ENCODE peak calls at places on chromosomes 11 and 22, in ten cellular contexts. One of them, this sample, is unnamed.

GRCh38 chr11:86403458-86403857 is 28.8 kb downstream of the CCDC81 start:
- DNase-seq in right cardiac atrium: no peak
- DNase-seq in HCT116: no peak
- DNase-seq in ELF-1: no peak
- DNase-seq in NCI-H1417: no peak
- DNase-seq in activated naive CD4-positive, alpha-beta T cell: no peak
- DNase-seq in amniotic stem cell: no peak
- DNase-seq in hepatocyte: no peak
- DNase-seq in Panc1: no peak
- DNase-seq in anterior cingulate cortex: no peak
- DNase-seq in this sample: no peak

GRCh38 chr22:25780673-25781072 is 38.7 kb downstream of the MYO18B start:
- DNase-seq in right cardiac atrium: no peak
- DNase-seq in HCT116: no peak
- DNase-seq in ELF-1: peak; percentile 23
- DNase-seq in NCI-H1417: no peak
- DNase-seq in activated naive CD4-positive, alpha-beta T cell: no peak
- DNase-seq in amniotic stem cell: no peak
- DNase-seq in hepatocyte: peak; percentile 46
- DNase-seq in Panc1: no peak
- DNase-seq in anterior cingulate cortex: no peak
- DNase-seq in this sample: no peak

GRCh38 chr11:130071211-130071712 is 1.6 kb downstream of the APLP2 start:
- DNase-seq in right cardiac atrium: no peak
- DNase-seq in HCT116: no peak
- DNase-seq in ELF-1: no peak
- DNase-seq in NCI-H1417: no peak
- DNase-seq in activated naive CD4-positive, alpha-beta T cell: no peak
- DNase-seq in amniotic stem cell: no peak
- DNase-seq in hepatocyte: no peak
- DNase-seq in Panc1: no peak
- DNase-seq in anterior cingulate cortex: no peak
- DNase-seq in this sample: no peak

GRCh38 chr11:103322861-103323260 is 213.6 kb downstream of the DYNC2H1 start:
- DNase-seq in right cardiac atrium: no peak
- DNase-seq in HCT116: no peak
- DNase-seq in ELF-1: no peak
- DNase-seq in NCI-H1417: no peak
- DNase-seq in activated naive CD4-positive, alpha-beta T cell: no peak
- DNase-seq in amniotic stem cell: no peak
- DNase-seq in hepatocyte: no peak
- DNase-seq in Panc1: no peak
- DNase-seq in anterior cingulate cortex: no peak
- DNase-seq in this sample: no peak

GRCh38 chr11:32141886-32142546 is 51.1 kb downstream of the RCN1 start:
- DNase-seq in right cardiac atrium: no peak
- DNase-seq in HCT116: no peak
- DNase-seq in ELF-1: no peak
- DNase-seq in NCI-H1417: no peak
- DNase-seq in activated naive CD4-positive, alpha-beta T cell: no peak
- DNase-seq in amniotic stem cell: no peak
- DNase-seq in hepatocyte: no peak
- DNase-seq in Panc1: no peak
- DNase-seq in anterior cingulate cortex: no peak
- DNase-seq in this sample: no peak

GRCh38 chr11:22875869-22876473 is 15.7 kb upstream of the CCDC179 start:
- DNase-seq in right cardiac atrium: peak; percentile 38
- DNase-seq in HCT116: peak; percentile 80
- DNase-seq in ELF-1: peak; percentile 18
- DNase-seq in NCI-H1417: peak; percentile 96
- DNase-seq in activated naive CD4-positive, alpha-beta T cell: peak; percentile 2
- DNase-seq in amniotic stem cell: peak; percentile 90
- DNase-seq in hepatocyte: peak; percentile 93
- DNase-seq in Panc1: peak; percentile 69
- DNase-seq in anterior cingulate cortex: no peak
- DNase-seq in this sample: peak; percentile 15

GRCh38 chr11:131748146-131749050 is 378.0 kb downstream of the NTM start:
- DNase-seq in right cardiac atrium: peak; percentile 58
- DNase-seq in HCT116: no peak
- DNase-seq in ELF-1: peak; percentile 66
- DNase-seq in NCI-H1417: peak; percentile 47
- DNase-seq in activated naive CD4-positive, alpha-beta T cell: no peak
- DNase-seq in amniotic stem cell: peak; percentile 56
- DNase-seq in hepatocyte: peak; percentile 83
- DNase-seq in Panc1: no peak
- DNase-seq in anterior cingulate cortex: peak; percentile 35
- DNase-seq in this sample: peak; percentile 17

GRCh38 chr11:112255075-112255739 is 5.5 kb downstream of the PLET1 start:
- DNase-seq in right cardiac atrium: no peak
- DNase-seq in HCT116: no peak
- DNase-seq in ELF-1: no peak
- DNase-seq in NCI-H1417: no peak
- DNase-seq in activated naive CD4-positive, alpha-beta T cell: no peak
- DNase-seq in amniotic stem cell: peak; percentile 45
- DNase-seq in hepatocyte: no peak
- DNase-seq in Panc1: peak; percentile 71
- DNase-seq in anterior cingulate cortex: no peak
- DNase-seq in this sample: no peak

GRCh38 chr11:29538339-29539036 is 478.3 kb downstream of the KCNA4 start:
- DNase-seq in right cardiac atrium: no peak
- DNase-seq in HCT116: no peak
- DNase-seq in ELF-1: no peak
- DNase-seq in NCI-H1417: no peak
- DNase-seq in activated naive CD4-positive, alpha-beta T cell: no peak
- DNase-seq in amniotic stem cell: no peak
- DNase-seq in hepatocyte: no peak
- DNase-seq in Panc1: no peak
- DNase-seq in anterior cingulate cortex: no peak
- DNase-seq in this sample: no peak

GRCh38 chr22:22374163-22374562 is 129.6 kb downstream of the VPREB1 start:
- DNase-seq in right cardiac atrium: no peak
- DNase-seq in HCT116: no peak
- DNase-seq in ELF-1: no peak
- DNase-seq in NCI-H1417: no peak
- DNase-seq in activated naive CD4-positive, alpha-beta T cell: no peak
- DNase-seq in amniotic stem cell: no peak
- DNase-seq in hepatocyte: no peak
- DNase-seq in Panc1: no peak
- DNase-seq in anterior cingulate cortex: no peak
- DNase-seq in this sample: no peak

GRCh38 chr22:46064966-46065666 is 85.2 kb upstream of the PPARA start:
- DNase-seq in right cardiac atrium: peak; percentile 19
- DNase-seq in HCT116: no peak
- DNase-seq in ELF-1: no peak
- DNase-seq in NCI-H1417: no peak
- DNase-seq in activated naive CD4-positive, alpha-beta T cell: no peak
- DNase-seq in amniotic stem cell: no peak
- DNase-seq in hepatocyte: no peak
- DNase-seq in Panc1: no peak
- DNase-seq in anterior cingulate cortex: no peak
- DNase-seq in this sample: no peak

GRCh38 chr22:30320021-30320556 is 6.7 kb downstream of the TBC1D10A start:
- DNase-seq in right cardiac atrium: no peak
- DNase-seq in HCT116: no peak
- DNase-seq in ELF-1: no peak
- DNase-seq in NCI-H1417: no peak
- DNase-seq in activated naive CD4-positive, alpha-beta T cell: no peak
- DNase-seq in amniotic stem cell: no peak
- DNase-seq in hepatocyte: no peak
- DNase-seq in Panc1: no peak
- DNase-seq in anterior cingulate cortex: no peak
- DNase-seq in this sample: no peak